ENCODE peak calls at places on chromosomes 3 and 15, in nine cellular contexts. W is activated CD8-positive, alpha-beta memory T cell treated with anti-CD3 and anti-CD28 coated beads for 48 hours; L is stimulated activated CD8-positive, alpha-beta memory T cell treated with anti-CD3 and anti-CD28 coated beads, Interleukin-2, amount 100 ng/mL, for 48 hours; O is A549; K is CD8-positive, alpha-beta memory T cell; I is occipital lobe; A is activated T-helper 1 cell treated with anti-CD3 and anti-CD28 coated beads, Interleukin-2, amount 50 U/mL, for 16 hours; F is Calu3; D is T1000. X is an unnamed sample.

GRCh38 chr15:62469874-62470688 is 305.0 kb upstream of the C2CD4B start:
- DNase-seq in I (no peak), W (no peak), F (peak), A (no peak), L (no peak), K (no peak), D (no peak), O (no peak), X (peak)

GRCh38 chr15:57821826-57822225 is 115.3 kb downstream of the POLR2M start:
- DNase-seq in K (no peak), A (no peak), L (no peak), F (no peak), D (no peak), W (no peak), O (no peak), I (no peak), X (no peak)

GRCh38 chr15:91780387-91780786 is 73.1 kb upstream of the SLCO3A1 start:
- DNase-seq in W (no peak), L (no peak), F (no peak), I (no peak), D (no peak), K (no peak), O (no peak), A (no peak), X (no peak)

GRCh38 chr15:73368301-73369072 is at the start of gene HCN4:
- DNase-seq in W (no peak), D (no peak), K (no peak), A (no peak), O (peak), F (peak), I (no peak), L (no peak), X (no peak)

GRCh38 chr3:72738752-72739520 is 109.3 kb downstream of the SHQ1 start:
- DNase-seq in L (peak), D (no peak), K (peak), A (peak), O (peak), I (peak), W (peak), F (peak), X (no peak)

GRCh38 chr3:33186524-33187367 is 31.9 kb downstream of the SUSD5 start:
- DNase-seq in D (no peak), A (no peak), L (no peak), W (no peak), K (no peak), I (no peak), O (peak), F (peak), X (peak)

GRCh38 chr3:82807781-82808180 is 1046.3 kb upstream of the GBE1 start:
- DNase-seq in K (no peak), I (no peak), F (no peak), W (no peak), A (no peak), D (no peak), O (no peak), L (no peak), X (no peak)

GRCh38 chr3:3113042-3113709 is 3.0 kb upstream of the IL5RA start:
- DNase-seq in F (no peak), A (no peak), L (no peak), I (no peak), W (no peak), D (no peak), O (no peak), K (no peak), X (no peak)

GRCh38 chr3:82157952-82158351 is 396.5 kb upstream of the GBE1 start:
- DNase-seq in K (no peak), L (no peak), O (no peak), W (no peak), F (peak), I (no peak), A (no peak), D (peak), X (peak)

GRCh38 chr3:170563712-170564423 is 22.0 kb downstream of the SLC7A14 start:
- DNase-seq in F (no peak), A (no peak), O (no peak), D (no peak), I (no peak), K (no peak), L (no peak), W (no peak), X (peak)

GRCh38 chr3:58529516-58530353 is 7.3 kb downstream of the ACOX2 start:
- DNase-seq in A (no peak), F (peak), O (no peak), D (no peak), W (no peak), I (no peak), K (no peak), L (no peak), X (no peak)